ENCODE peak calls at places on chromosomes 11 and 22, in six cellular contexts. W, H, K, U, E and O are unnamed samples.

GRCh38 chr11:86269645-86270044 is 25.1 kb downstream of the EED start:
- DNase-seq in K (no peak), H (no peak), E (no peak), W (no peak), U (no peak), O (no peak)

GRCh38 chr22:37990862-37991261 is 6.5 kb upstream of the SOX10 start:
- DNase-seq in W (no peak), E (no peak), K (no peak), H (no peak), U (no peak), O (no peak)

GRCh38 chr22:48635825-48636224 is 1191.8 kb downstream of the BRD1 start:
- DNase-seq in K (no peak), H (no peak), E (no peak), U (no peak), W (no peak), O (peak)

GRCh38 chr11:18727499-18728236 is 1.7 kb upstream of the IGSF22 start:
- DNase-seq in K (peak), U (no peak), W (peak), E (peak), H (peak), O (peak)

GRCh38 chr11:76617553-76618265 is 52.8 kb downstream of the LRRC32 start:
- DNase-seq in H (no peak), U (no peak), E (no peak), W (peak), K (peak), O (no peak)

GRCh38 chr11:38680166-38680565 is 2082.1 kb upstream of the RAG2 start:
- DNase-seq in U (no peak), W (peak), H (no peak), K (no peak), E (no peak), O (no peak)

GRCh38 chr22:17371446-17371845 is 2.2 kb downstream of the CECR2 start:
- DNase-seq in H (no peak), K (no peak), E (no peak), U (no peak), W (no peak), O (no peak)

GRCh38 chr11:128156486-128156885 is 430.9 kb downstream of the ETS1 start:
- DNase-seq in E (no peak), H (no peak), K (no peak), U (no peak), W (no peak), O (no peak)

GRCh38 chr11:76642341-76642740 is 28.2 kb downstream of the LRRC32 start:
- DNase-seq in H (no peak), E (no peak), U (no peak), K (no peak), W (no peak), O (no peak)

GRCh38 chr11:129611661-129612566 is 203.7 kb upstream of the TMEM45B start:
- DNase-seq in U (no peak), K (peak), H (no peak), E (no peak), W (peak), O (no peak)

GRCh38 chr22:37337204-37337943 is 55.1 kb downstream of the CYTH4 start:
- DNase-seq in H (no peak), E (no peak), U (no peak), W (no peak), K (peak), O (no peak)

GRCh38 chr11:117145393-117145761 is 1.3 kb downstream of the PAFAH1B2 start:
- DNase-seq in E (no peak), U (no peak), K (peak), W (peak), H (no peak), O (no peak)

GRCh38 chr11:46649180-46649738 is 31.9 kb downstream of the ATG13 start:
- DNase-seq in H (no peak), U (no peak), W (peak), E (no peak), K (peak), O (no peak)

GRCh38 chr22:30253205-30253852 is 6.8 kb upstream of the LIF start:
- DNase-seq in E (no peak), W (no peak), K (peak), U (no peak), H (no peak), O (no peak)

GRCh38 chr22:47807506-47807905 is 1045.1 kb downstream of the TBC1D22A start:
- DNase-seq in H (no peak), K (no peak), E (no peak), W (no peak), U (no peak), O (no peak)

GRCh38 chr11:57485217-57486007 is 25.1 kb downstream of the RTN4RL2 start:
- DNase-seq in W (peak), U (no peak), E (no peak), K (no peak), H (no peak), O (no peak)

GRCh38 chr22:20636945-20637344 is 129.5 kb downstream of the MED15 start:
- DNase-seq in E (no peak), W (no peak), U (no peak), H (no peak), K (no peak), O (no peak)

GRCh38 chr11:10657308-10658271 is 36.0 kb downstream of the IRAG1 start:
- DNase-seq in U (no peak), H (no peak), E (no peak), W (peak), K (peak), O (no peak)

GRCh38 chr22:19848298-19849224 is 6.1 kb downstream of the GNB1L start:
- DNase-seq in W (no peak), E (no peak), H (no peak), U (no peak), K (no peak), O (no peak)

GRCh38 chr11:44790211-44790610 is 63.4 kb downstream of the TSPAN18 start:
- DNase-seq in U (no peak), E (no peak), W (no peak), H (no peak), K (no peak), O (no peak)

GRCh38 chr11:87447606-87448005 is 409.9 kb downstream of the TMEM135 start:
- DNase-seq in U (no peak), K (no peak), H (no peak), E (no peak), W (no peak), O (no peak)

GRCh38 chr11:7303146-7303545 is 51.4 kb downstream of the SYT9 start:
- DNase-seq in U (no peak), W (no peak), H (no peak), E (no peak), K (no peak), O (no peak)

GRCh38 chr11:66268953-66269906 is 791 bp downstream of the RAB1B start:
- DNase-seq in E (no peak), H (no peak), U (no peak), W (peak), K (peak), O (no peak)

GRCh38 chr11:114321621-114322257 is 25.5 kb downstream of the NNMT start:
- DNase-seq in K (peak), H (no peak), E (no peak), U (no peak), W (peak), O (no peak)
- H3K4me3 ChIP-seq in K (no peak), H (no peak), E (no peak), U (no peak), W (no peak), O (no peak)

DNA sequence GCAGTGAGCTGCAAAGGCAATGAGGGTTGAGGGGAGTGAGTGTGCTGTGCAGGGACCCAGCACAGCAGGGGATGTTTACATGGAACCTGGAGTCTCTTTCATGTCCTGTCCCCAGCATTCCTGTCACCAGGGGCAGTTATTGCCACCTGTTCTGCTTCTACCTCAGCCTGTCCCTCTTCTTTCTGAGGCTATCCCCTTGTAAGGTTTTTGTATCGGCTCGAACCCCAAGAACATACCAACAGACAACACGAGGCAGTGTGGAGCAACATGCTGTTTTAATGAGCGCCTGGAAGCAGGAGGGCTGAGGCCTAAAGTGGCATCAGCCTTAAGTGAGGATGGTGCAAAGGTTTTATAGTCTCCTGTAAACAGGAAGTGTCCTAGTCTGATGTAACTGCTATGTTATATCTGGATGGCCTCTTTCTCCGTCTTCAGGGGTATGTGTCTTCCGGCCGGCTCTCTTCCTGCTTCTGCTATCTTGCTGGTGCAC is 3.9 kb downstream of the SCGB2A2 start:
- DNase-seq in E (no peak), W (no peak), K (no peak), U (no peak), H (no peak), O (no peak)
- H3K4me3 ChIP-seq in E (no peak), W (no peak), K (no peak), U (no peak), H (no peak), O (no peak)

DNA sequence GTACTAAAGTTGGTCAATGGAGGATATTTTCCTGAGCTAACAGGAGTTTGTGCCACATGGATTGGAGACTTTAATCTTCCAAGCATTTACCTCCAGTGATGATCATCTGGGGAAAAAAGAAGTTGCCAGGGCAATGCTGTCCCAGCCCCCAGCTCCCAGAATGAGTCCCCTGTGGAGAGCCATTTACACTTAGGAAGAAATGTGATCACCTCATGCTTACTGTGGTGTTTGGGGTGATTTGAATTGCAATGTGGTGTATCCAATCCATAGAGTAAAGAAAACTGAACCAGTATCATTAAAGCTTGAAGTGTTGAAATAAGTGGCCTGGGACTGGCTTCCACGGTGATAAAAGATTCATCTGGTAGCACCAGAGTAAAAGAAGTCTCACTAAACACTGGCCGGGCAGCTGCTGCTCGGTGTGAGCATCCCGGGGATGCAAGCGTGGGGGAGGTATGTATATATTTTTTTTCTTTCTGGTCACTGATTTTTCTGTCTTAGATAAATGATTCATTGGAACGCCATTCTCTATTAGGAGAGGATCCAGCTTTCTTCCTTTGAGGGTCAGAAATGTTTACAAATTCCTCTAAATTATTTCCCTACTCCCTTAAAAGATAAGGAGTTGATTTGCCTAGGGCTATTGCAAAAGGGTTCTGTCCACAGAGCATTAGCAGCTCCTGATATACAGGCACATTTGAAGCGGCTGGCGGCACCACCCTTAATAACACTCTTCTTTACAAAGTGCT is 117.1 kb upstream of the NTM start:
- DNase-seq in H (no peak), E (no peak), K (peak), U (no peak), W (no peak), O (no peak)
- H3K4me3 ChIP-seq in H (no peak), E (no peak), K (no peak), U (no peak), W (no peak), O (no peak)

GRCh38 chr22:46287873-46288751 is 8.6 kb upstream of the GTSE1 start:
- DNase-seq in K (no peak), H (no peak), E (peak), U (no peak), W (no peak), O (no peak)

GRCh38 chr22:46289244-46289891 is 7.3 kb upstream of the GTSE1 start:
- DNase-seq in U (no peak), E (no peak), K (no peak), W (no peak), H (no peak), O (no peak)

GRCh38 chr22:46286941-46287872 is 9.5 kb upstream of the GTSE1 start:
- DNase-seq in E (no peak), H (no peak), K (no peak), W (no peak), U (no peak), O (no peak)

GRCh38 chr22:46290121-46290842 is 6.4 kb upstream of the GTSE1 start:
- DNase-seq in K (no peak), H (no peak), E (no peak), U (no peak), W (no peak), O (no peak)

GRCh38 chr22:46288846-46289243 is 7.8 kb upstream of the GTSE1 start:
- DNase-seq in H (no peak), E (no peak), K (no peak), W (no peak), U (no peak), O (no peak)
- H3K4me3 ChIP-seq in H (no peak), E (no peak), K (no peak), W (no peak), U (no peak), O (no peak)

GRCh38 chr22:42443240-42444059 is 11.2 kb upstream of the NFAM1 start:
- DNase-seq in W (no peak), K (no peak), H (no peak), U (no peak), E (no peak), O (peak)
- H3K4me3 ChIP-seq in W (peak), K (no peak), H (peak), U (peak), E (peak), O (peak)

GRCh38 chr11:844693-845644 is 2.3 kb downstream of the TSPAN4 start:
- DNase-seq in U (no peak), W (peak), H (no peak), E (no peak), K (peak), O (peak)

GRCh38 chr11:843086-843704 is 543 bp downstream of the TSPAN4 start:
- DNase-seq in W (no peak), U (no peak), H (no peak), K (no peak), E (no peak), O (no peak)

GRCh38 chr11:842370-843002 is at the start of the genes POLR2L and TSPAN4:
- DNase-seq in E (peak), U (no peak), W (peak), H (peak), K (peak), O (peak)

GRCh38 chr11:845872-846271 is 3.2 kb downstream of the TSPAN4 start:
- DNase-seq in H (no peak), U (no peak), E (no peak), K (peak), W (peak), O (no peak)

GRCh38 chr11:843818-844692 is 1.4 kb downstream of the TSPAN4 start:
- DNase-seq in H (no peak), K (peak), W (peak), U (no peak), E (no peak), O (no peak)
- H3K4me3 ChIP-seq in H (no peak), K (peak), W (peak), U (peak), E (peak), O (peak)

GRCh38 chr11:1835671-1836010 is 851 bp downstream of the SYT8 start:
- DNase-seq in K (no peak), H (no peak), E (no peak), W (no peak), U (no peak), O (no peak)

GRCh38 chr11:1834132-1834610 is 619 bp upstream of the SYT8 start:
- DNase-seq in E (no peak), U (no peak), W (no peak), K (no peak), H (no peak), O (no peak)

GRCh38 chr11:1832989-1833365 is 1.8 kb upstream of the SYT8 start:
- DNase-seq in W (no peak), K (no peak), U (no peak), E (no peak), H (no peak), O (no peak)

GRCh38 chr11:1836011-1836945 is 1.5 kb downstream of the SYT8 start:
- DNase-seq in W (no peak), K (no peak), U (no peak), H (no peak), E (no peak), O (no peak)

GRCh38 chr11:1834791-1835670 is at the start of gene SYT8:
- DNase-seq in E (no peak), H (no peak), U (no peak), K (no peak), W (no peak), O (no peak)
- H3K4me3 ChIP-seq in E (no peak), H (no peak), U (no peak), K (no peak), W (no peak), O (no peak)

DNA sequence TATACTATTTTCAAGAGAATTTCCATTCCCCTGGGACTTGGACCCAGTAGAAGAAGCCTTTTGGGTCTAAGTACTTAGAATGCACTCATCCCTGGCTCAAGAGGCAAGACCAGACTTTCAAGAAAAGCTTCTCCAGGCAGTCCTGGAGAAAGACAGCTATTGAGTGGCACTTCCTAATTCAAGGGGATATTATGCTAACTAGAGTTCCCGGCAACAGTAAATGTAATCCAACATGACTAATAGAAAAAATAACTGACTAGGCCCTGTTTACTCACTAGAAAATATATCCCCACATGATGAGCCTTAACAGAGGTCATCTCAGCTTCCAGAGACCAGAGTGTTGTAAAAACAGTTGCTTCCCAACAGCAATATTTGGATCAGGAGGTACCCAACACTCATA is 47.2 kb upstream of the AKIP1 start:
- DNase-seq in K (peak), E (no peak), H (no peak), U (no peak), W (peak), O (no peak)
- H3K4me3 ChIP-seq in K (no peak), E (no peak), H (no peak), U (no peak), W (no peak), O (no peak)

DNA sequence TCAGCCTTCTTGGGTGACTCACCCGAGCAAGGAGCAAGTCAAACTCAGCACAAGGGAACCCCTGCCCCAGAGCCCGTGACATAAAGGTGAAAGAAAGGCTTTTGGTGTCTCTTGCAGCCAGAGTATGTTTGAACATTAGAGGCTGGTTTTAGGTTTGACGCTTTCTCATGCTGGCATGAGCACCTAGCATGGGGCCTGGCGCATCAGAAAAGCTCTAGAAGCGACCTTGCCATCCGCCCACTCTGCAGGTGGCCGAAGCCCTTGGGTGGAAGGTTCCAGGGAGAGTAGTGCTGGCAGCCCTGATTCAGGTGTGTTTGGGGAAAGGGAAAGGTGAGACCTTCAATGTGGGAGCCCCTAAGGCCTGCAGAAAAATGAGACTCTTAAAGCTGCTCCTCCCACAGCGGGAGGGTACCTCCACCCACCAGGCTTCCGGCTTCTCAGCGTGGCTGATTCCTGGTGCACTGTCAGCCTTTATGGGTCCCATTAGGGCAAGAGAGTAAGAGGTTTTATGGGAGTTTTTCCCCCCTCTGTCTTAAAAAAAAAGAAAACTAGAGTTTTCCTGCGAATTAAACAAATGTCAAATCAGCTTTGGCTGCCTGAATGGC is 88.4 kb downstream of the GRIK4 start:
- DNase-seq in U (peak), E (no peak), H (no peak), W (no peak), K (no peak), O (no peak)
- H3K4me3 ChIP-seq in U (peak), E (no peak), H (no peak), W (no peak), K (no peak), O (no peak)